ENCODE peak calls at places on chromosomes 3 and 15, in nine cellular contexts. I, D, T, Y, L, K, X, R and Q are unnamed samples. For H3K9me3 and H3K4me1, the result is how much of the 10 kb centered on the place peaks cover.

GRCh38 chr3:54841461-54841860 is 86.4 kb downstream of the LRTM1 start:
- DNase-seq in I (no peak), D (no peak), T (no peak), Y (no peak), L (no peak), K (no peak), X (no peak), R (no peak), Q (no peak)

GRCh38 chr3:174035317-174035886 is 637.9 kb downstream of the NLGN1 start:
- DNase-seq in I (peak), D (no peak), T (no peak), Y (no peak), L (no peak), K (peak), X (no peak), R (no peak), Q (no peak)

GRCh38 chr3:190323241-190323617 is 983 bp upstream of the CLDN1 start:
- DNase-seq in I (peak), D (no peak), T (no peak), Y (no peak), L (no peak), K (peak), X (no peak), R (no peak), Q (no peak)

GRCh38 chr3:11282250-11283125 is 10.3 kb downstream of the ATG7 start:
- DNase-seq in I (peak), D (peak), T (peak), Y (no peak), L (peak), K (no peak), X (no peak), R (no peak), Q (no peak)

GRCh38 chr15:86538141-86538540 is 458.5 kb downstream of the AGBL1 start:
- DNase-seq in I (no peak), D (no peak), T (no peak), Y (no peak), L (no peak), K (peak), X (no peak), R (no peak), Q (no peak)

GRCh38 chr3:149541091-149541491 is 66.6 kb downstream of the TM4SF4 start:
- DNase-seq in I (no peak), D (no peak), T (no peak), Y (peak), L (no peak), K (peak), X (no peak), R (no peak), Q (no peak)

GRCh38 chr3:81592101-81592500 is 169.3 kb downstream of the GBE1 start:
- DNase-seq in I (no peak), D (no peak), T (no peak), Y (peak), L (no peak), K (peak), X (no peak), R (no peak), Q (no peak)

GRCh38 chr3:124796477-124796876 is 66.2 kb downstream of the UMPS start:
- DNase-seq in I (no peak), D (no peak), T (no peak), Y (no peak), L (no peak), K (no peak), X (no peak), R (no peak), Q (no peak)

GRCh38 chr3:66466606-66467270 is 34.1 kb downstream of the LRIG1 start:
- DNase-seq in I (no peak), D (no peak), T (no peak), Y (no peak), L (no peak), K (no peak), X (no peak), R (no peak), Q (no peak)

GRCh38 chr3:155070932-155071387 is 9.2 kb upstream of the MME start:
- DNase-seq in I (no peak), D (no peak), T (no peak), Y (no peak), L (peak), K (peak), X (no peak), R (no peak), Q (no peak)

GRCh38 chr3:125160911-125161371 is 51.6 kb downstream of the SLC12A8 start:
- DNase-seq in I (no peak), D (no peak), T (no peak), Y (no peak), L (no peak), K (peak), X (no peak), R (no peak), Q (no peak)

GRCh38 chr15:84715442-84716035 is 400 bp downstream of the SEC11A start:
- DNase-seq in I (peak), D (no peak), T (no peak), Y (peak), L (peak), K (peak), X (no peak), R (peak), Q (peak)

GRCh38 chr3:113151475-113152031 is 59.8 kb upstream of the BOC start:
- DNase-seq in I (peak), D (no peak), T (no peak), Y (no peak), L (peak), K (peak), X (no peak), R (no peak), Q (no peak)

GRCh38 chr3:33131328-33132018 is 17.7 kb downstream of the CRTAP start:
- DNase-seq in I (peak), D (no peak), T (no peak), Y (peak), L (no peak), K (peak), X (no peak), R (peak), Q (peak)

GRCh38 chr3:39668420-39668819 is 141.0 kb upstream of the MYRIP start:
- DNase-seq in I (peak), D (no peak), T (no peak), Y (peak), L (no peak), K (peak), X (no peak), R (peak), Q (peak)

GRCh38 chr3:177928156-177928555 is 608.1 kb upstream of the KCNMB2 start:
- DNase-seq in I (no peak), D (no peak), T (no peak), Y (peak), L (no peak), K (peak), X (no peak), R (no peak), Q (no peak)

GRCh38 chr15:77027111-77027696 is 32.3 kb downstream of the PSTPIP1 start:
- DNase-seq in I (no peak), D (no peak), T (peak), Y (no peak), L (no peak), K (no peak), X (no peak), R (no peak), Q (peak)

GRCh38 chr15:101608182-101608581 is 44.0 kb downstream of the TM2D3 start:
- DNase-seq in I (no peak), D (no peak), T (no peak), Y (no peak), L (no peak), K (no peak), X (no peak), R (no peak), Q (no peak)

GRCh38 chr15:84685304-84685703 is 27.3 kb upstream of the NMB start:
- DNase-seq in I (peak), D (peak), T (no peak), Y (peak), L (peak), K (peak), X (no peak), R (no peak), Q (no peak)

GRCh38 chr3:125107861-125108567 is 52.2 kb upstream of the HEG1 start:
- DNase-seq in I (no peak), D (no peak), T (no peak), Y (peak), L (no peak), K (peak), X (no peak), R (no peak), Q (no peak)

GRCh38 chr15:67065531-67066005 is at the start of gene SMAD3:
- DNase-seq in I (peak), D (peak), T (peak), Y (peak), L (peak), K (peak), X (peak), R (peak), Q (peak)

GRCh38 chr3:14007006-14007405 is 117.7 kb downstream of the CHCHD4 start:
- DNase-seq in I (no peak), D (no peak), T (no peak), Y (no peak), L (no peak), K (peak), X (no peak), R (no peak), Q (no peak)

GRCh38 chr15:40192942-40193341 is 32.1 kb downstream of the BUB1B start:
- DNase-seq in I (no peak), D (no peak), T (no peak), Y (no peak), L (no peak), K (peak), X (no peak), R (no peak), Q (no peak)

DNA sequence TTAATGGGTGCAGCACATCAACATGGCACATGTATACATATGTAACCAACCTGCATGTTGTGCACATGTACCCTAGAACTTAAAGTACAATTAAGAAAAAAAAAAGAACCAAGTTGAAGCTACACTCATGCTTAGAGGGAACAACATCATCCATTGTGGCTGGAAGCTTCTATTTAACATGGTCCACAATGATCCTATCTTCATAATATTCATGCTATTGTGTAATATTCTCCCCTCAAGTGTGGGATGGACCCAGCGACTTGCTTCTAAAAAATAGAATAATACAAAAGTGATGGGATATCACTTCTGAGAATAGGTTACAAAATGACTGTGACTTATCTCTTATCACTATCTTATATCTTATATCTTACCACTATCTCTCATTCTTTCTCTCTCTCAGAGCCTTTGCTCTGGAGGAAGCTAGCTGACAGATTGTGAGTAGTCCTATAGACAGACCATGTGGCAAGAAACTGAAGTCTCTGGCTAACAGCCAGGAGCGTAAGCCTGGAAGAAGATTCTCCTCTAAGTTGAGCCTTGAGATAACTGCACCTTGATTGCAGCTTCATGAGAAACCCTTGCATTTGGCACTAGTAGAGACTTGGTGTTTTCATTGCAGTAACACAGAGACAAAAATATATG is 198.5 kb upstream of the MRPL3 start:
- DNase-seq in I (no peak), D (no peak), T (no peak), Y (no peak), L (no peak), K (no peak), X (no peak), R (no peak), Q (no peak)
- H3K4me3 ChIP-seq in I (no peak), D (no peak), T (no peak), Y (no peak), L (no peak), K (no peak), X (no peak), R (no peak), Q (no peak)

GRCh38 chr15:68334661-68335124 is 57.1 kb downstream of the FEM1B start:
- DNase-seq in I (peak), D (no peak), T (no peak), Y (no peak), L (no peak), K (peak), X (no peak), R (no peak), Q (no peak)
- H3K9me3 ChIP-seq in I (under half), D (under half), T (under half), Y (under half), L (under half), K (under half), X (under half), R (under half), Q (under half)

GRCh38 chr3:98980915-98981596 is 79.6 kb upstream of the DCBLD2 start:
- DNase-seq in I (no peak), D (no peak), T (no peak), Y (peak), L (no peak), K (peak), X (no peak), R (no peak), Q (no peak)

GRCh38 chr3:98982336-98982735 is 80.8 kb upstream of the DCBLD2 start:
- DNase-seq in I (no peak), D (no peak), T (no peak), Y (no peak), L (no peak), K (peak), X (no peak), R (no peak), Q (no peak)

GRCh38 chr3:98977520-98977919 is 76.0 kb upstream of the DCBLD2 start:
- DNase-seq in I (no peak), D (no peak), T (no peak), Y (peak), L (no peak), K (peak), X (no peak), R (no peak), Q (no peak)

GRCh38 chr3:98978068-98978811 is 76.7 kb upstream of the DCBLD2 start:
- DNase-seq in I (no peak), D (no peak), T (no peak), Y (no peak), L (no peak), K (peak), X (no peak), R (no peak), Q (no peak)

GRCh38 chr3:98979296-98979695 is 77.8 kb upstream of the DCBLD2 start:
- DNase-seq in I (no peak), D (no peak), T (no peak), Y (no peak), L (no peak), K (no peak), X (no peak), R (no peak), Q (no peak)
- H3K4me1 ChIP-seq in I (under half), D (under half), T (under half), Y (half or more), L (under half), K (under half), X (under half), R (under half), Q (under half)

GRCh38 chr3:17964113-17964512 is 221.7 kb upstream of the TBC1D5 start:
- DNase-seq in I (no peak), D (no peak), T (no peak), Y (no peak), L (no peak), K (no peak), X (no peak), R (no peak), Q (no peak)
- H3K4me3 ChIP-seq in I (no peak), D (no peak), T (no peak), Y (no peak), L (no peak), K (no peak), X (no peak), R (no peak), Q (no peak)

GRCh38 chr3:6518709-6519345 is 342.1 kb upstream of the GRM7 start:
- DNase-seq in I (no peak), D (no peak), T (no peak), Y (no peak), L (no peak), K (no peak), X (no peak), R (no peak), Q (no peak)
- H3K9me3 ChIP-seq in I (under half), D (under half), T (under half), Y (under half), L (under half), K (under half), X (under half), R (under half), Q (under half)

GRCh38 chr15:98342911-98343310 is 305.4 kb upstream of the IGF1R start:
- DNase-seq in I (no peak), D (no peak), T (no peak), Y (no peak), L (no peak), K (no peak), X (no peak), R (no peak), Q (no peak)
- H3K4me1 ChIP-seq in I (under half), D (under half), T (under half), Y (under half), L (under half), K (under half), X (under half), R (under half), Q (under half)